ENCODE peak calls at places on chromosome 5, in nine cellular contexts. One of them, this sample, is unnamed.

GRCh38 chr5:109410389-109411174 is 808 bp upstream of the PJA2 start:
- DNase-seq in A549: peak
- DNase-seq in upper lobe of right lung: peak
- DNase-seq in ovary: peak
- DNase-seq in AG04450: no peak
- DNase-seq in OCI-LY7: peak
- DNase-seq in left ventricle myocardium inferior: peak
- DNase-seq in hepatocyte: peak
- DNase-seq in IMR-90: peak
- DNase-seq in this sample: peak

GRCh38 chr5:29351170-29351569 is 1842.3 kb upstream of the CDH6 start:
- DNase-seq in A549: no peak
- DNase-seq in upper lobe of right lung: no peak
- DNase-seq in ovary: no peak
- DNase-seq in AG04450: no peak
- DNase-seq in OCI-LY7: no peak
- DNase-seq in left ventricle myocardium inferior: no peak
- DNase-seq in hepatocyte: no peak
- DNase-seq in IMR-90: no peak
- DNase-seq in this sample: no peak

GRCh38 chr5:15420201-15420600 is 79.8 kb upstream of the FBXL7 start:
- DNase-seq in A549: no peak
- DNase-seq in upper lobe of right lung: no peak
- DNase-seq in ovary: peak
- DNase-seq in AG04450: no peak
- DNase-seq in OCI-LY7: no peak
- DNase-seq in left ventricle myocardium inferior: peak
- DNase-seq in hepatocyte: no peak
- DNase-seq in IMR-90: no peak
- DNase-seq in this sample: no peak

GRCh38 chr5:30650311-30650710 is 543.2 kb upstream of the CDH6 start:
- DNase-seq in A549: no peak
- DNase-seq in upper lobe of right lung: no peak
- DNase-seq in ovary: no peak
- DNase-seq in AG04450: no peak
- DNase-seq in OCI-LY7: no peak
- DNase-seq in left ventricle myocardium inferior: no peak
- DNase-seq in hepatocyte: no peak
- DNase-seq in IMR-90: no peak
- DNase-seq in this sample: no peak

GRCh38 chr5:51684794-51685355 is 301.6 kb downstream of the ISL1 start:
- DNase-seq in A549: no peak
- DNase-seq in upper lobe of right lung: no peak
- DNase-seq in ovary: no peak
- DNase-seq in AG04450: no peak
- DNase-seq in OCI-LY7: no peak
- DNase-seq in left ventricle myocardium inferior: no peak
- DNase-seq in hepatocyte: no peak
- DNase-seq in IMR-90: no peak
- DNase-seq in this sample: no peak

GRCh38 chr5:83742089-83742488 is 21.4 kb upstream of the HAPLN1 start:
- DNase-seq in A549: no peak
- DNase-seq in upper lobe of right lung: no peak
- DNase-seq in ovary: no peak
- DNase-seq in AG04450: no peak
- DNase-seq in OCI-LY7: no peak
- DNase-seq in left ventricle myocardium inferior: no peak
- DNase-seq in hepatocyte: no peak
- DNase-seq in IMR-90: no peak
- DNase-seq in this sample: no peak

GRCh38 chr5:6496207-6496584 is 47.5 kb downstream of the UBE2QL1 start:
- DNase-seq in A549: no peak
- DNase-seq in upper lobe of right lung: no peak
- DNase-seq in ovary: no peak
- DNase-seq in AG04450: no peak
- DNase-seq in OCI-LY7: no peak
- DNase-seq in left ventricle myocardium inferior: no peak
- DNase-seq in hepatocyte: no peak
- DNase-seq in IMR-90: no peak
- DNase-seq in this sample: no peak

GRCh38 chr5:78808380-78808779 is 159.8 kb upstream of the LHFPL2 start:
- DNase-seq in A549: no peak
- DNase-seq in upper lobe of right lung: no peak
- DNase-seq in ovary: no peak
- DNase-seq in AG04450: no peak
- DNase-seq in OCI-LY7: no peak
- DNase-seq in left ventricle myocardium inferior: peak
- DNase-seq in hepatocyte: no peak
- DNase-seq in IMR-90: no peak
- DNase-seq in this sample: no peak

GRCh38 chr5:1354491-1355033 is 9.7 kb upstream of the CLPTM1L start:
- DNase-seq in A549: no peak
- DNase-seq in upper lobe of right lung: no peak
- DNase-seq in ovary: no peak
- DNase-seq in AG04450: no peak
- DNase-seq in OCI-LY7: no peak
- DNase-seq in left ventricle myocardium inferior: no peak
- DNase-seq in hepatocyte: no peak
- DNase-seq in IMR-90: no peak
- DNase-seq in this sample: no peak

GRCh38 chr5:82628364-82628910 is 350.3 kb upstream of the RPS23 start:
- DNase-seq in A549: no peak
- DNase-seq in upper lobe of right lung: no peak
- DNase-seq in ovary: no peak
- DNase-seq in AG04450: no peak
- DNase-seq in OCI-LY7: no peak
- DNase-seq in left ventricle myocardium inferior: no peak
- DNase-seq in hepatocyte: no peak
- DNase-seq in IMR-90: no peak
- DNase-seq in this sample: no peak

GRCh38 chr5:175059687-175060194 is 335.4 kb downstream of the MSX2 start:
- DNase-seq in A549: peak
- DNase-seq in upper lobe of right lung: no peak
- DNase-seq in ovary: no peak
- DNase-seq in AG04450: peak
- DNase-seq in OCI-LY7: no peak
- DNase-seq in left ventricle myocardium inferior: peak
- DNase-seq in hepatocyte: peak
- DNase-seq in IMR-90: peak
- DNase-seq in this sample: no peak

GRCh38 chr5:81247441-81247972 is 14.4 kb downstream of the CKMT2 start:
- DNase-seq in A549: no peak
- DNase-seq in upper lobe of right lung: no peak
- DNase-seq in ovary: no peak
- DNase-seq in AG04450: peak
- DNase-seq in OCI-LY7: no peak
- DNase-seq in left ventricle myocardium inferior: no peak
- DNase-seq in hepatocyte: no peak
- DNase-seq in IMR-90: peak
- DNase-seq in this sample: no peak

GRCh38 chr5:145198871-145199270 is 636.3 kb downstream of the PRELID2 start:
- DNase-seq in A549: no peak
- DNase-seq in upper lobe of right lung: no peak
- DNase-seq in ovary: no peak
- DNase-seq in AG04450: no peak
- DNase-seq in OCI-LY7: no peak
- DNase-seq in left ventricle myocardium inferior: no peak
- DNase-seq in hepatocyte: no peak
- DNase-seq in IMR-90: peak
- DNase-seq in this sample: no peak

GRCh38 chr5:132839426-132840301 is 9.2 kb upstream of the SHROOM1 start:
- DNase-seq in A549: no peak
- DNase-seq in upper lobe of right lung: peak
- DNase-seq in ovary: no peak
- DNase-seq in AG04450: peak
- DNase-seq in OCI-LY7: no peak
- DNase-seq in left ventricle myocardium inferior: no peak
- DNase-seq in hepatocyte: peak
- DNase-seq in IMR-90: peak
- DNase-seq in this sample: no peak

GRCh38 chr5:90932052-90932699 is 373.6 kb downstream of the ADGRV1 start:
- DNase-seq in A549: peak
- DNase-seq in upper lobe of right lung: no peak
- DNase-seq in ovary: peak
- DNase-seq in AG04450: peak
- DNase-seq in OCI-LY7: peak
- DNase-seq in left ventricle myocardium inferior: no peak
- DNase-seq in hepatocyte: peak
- DNase-seq in IMR-90: peak
- DNase-seq in this sample: peak

GRCh38 chr5:161305601-161306000 is 240.9 kb downstream of the GABRB2 start:
- DNase-seq in A549: no peak
- DNase-seq in upper lobe of right lung: no peak
- DNase-seq in ovary: no peak
- DNase-seq in AG04450: no peak
- DNase-seq in OCI-LY7: no peak
- DNase-seq in left ventricle myocardium inferior: no peak
- DNase-seq in hepatocyte: no peak
- DNase-seq in IMR-90: no peak
- DNase-seq in this sample: no peak

GRCh38 chr5:171907731-171908343 is 98.6 kb downstream of the FBXW11 start:
- DNase-seq in A549: peak
- DNase-seq in upper lobe of right lung: no peak
- DNase-seq in ovary: peak
- DNase-seq in AG04450: peak
- DNase-seq in OCI-LY7: peak
- DNase-seq in left ventricle myocardium inferior: no peak
- DNase-seq in hepatocyte: peak
- DNase-seq in IMR-90: peak
- DNase-seq in this sample: peak

DNA sequence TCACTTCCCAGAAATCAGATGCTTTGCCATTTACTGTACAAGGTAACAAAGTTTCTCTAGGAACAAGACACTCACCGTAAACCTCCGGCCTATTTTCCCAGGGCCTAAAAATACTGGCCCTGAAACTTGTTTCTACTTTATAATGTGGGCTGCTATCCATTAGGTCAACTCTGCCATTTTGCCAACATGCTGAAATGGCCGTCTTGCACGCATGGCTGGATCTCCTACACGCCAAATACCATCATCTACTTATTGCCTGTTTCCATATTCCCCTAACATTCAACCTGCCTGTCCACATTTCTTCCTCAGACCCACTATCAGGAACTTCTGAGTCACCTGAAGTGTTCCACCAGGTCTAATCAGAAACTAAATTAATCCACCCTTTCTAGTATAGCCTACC is 4.7 kb downstream of the TBCA start:
- DNase-seq in A549: no peak
- DNase-seq in upper lobe of right lung: no peak
- DNase-seq in ovary: no peak
- DNase-seq in AG04450: no peak
- DNase-seq in OCI-LY7: no peak
- DNase-seq in left ventricle myocardium inferior: no peak
- DNase-seq in hepatocyte: no peak
- DNase-seq in IMR-90: no peak
- DNase-seq in this sample: no peak
- TF ChIP-seq CTCF in A549: no peak
- TF ChIP-seq CTCF in upper lobe of right lung: no peak
- TF ChIP-seq CTCF in ovary: no peak
- TF ChIP-seq CTCF in AG04450: no peak
- TF ChIP-seq CTCF in OCI-LY7: no peak
- TF ChIP-seq CTCF in left ventricle myocardium inferior: no peak
- TF ChIP-seq CTCF in hepatocyte: no peak
- TF ChIP-seq CTCF in IMR-90: no peak
- TF ChIP-seq CTCF in this sample: no peak

GRCh38 chr5:154849791-154850201 is 607 bp downstream of the FAXDC2 start:
- DNase-seq in A549: no peak
- DNase-seq in upper lobe of right lung: no peak
- DNase-seq in ovary: no peak
- DNase-seq in AG04450: no peak
- DNase-seq in OCI-LY7: no peak
- DNase-seq in left ventricle myocardium inferior: no peak
- DNase-seq in hepatocyte: peak
- DNase-seq in IMR-90: peak
- DNase-seq in this sample: no peak
- H3K4me3 ChIP-seq in A549: no peak
- H3K4me3 ChIP-seq in upper lobe of right lung: peak
- H3K4me3 ChIP-seq in ovary: peak
- H3K4me3 ChIP-seq in AG04450: peak
- H3K4me3 ChIP-seq in OCI-LY7: no peak
- H3K4me3 ChIP-seq in left ventricle myocardium inferior: peak
- H3K4me3 ChIP-seq in hepatocyte: peak
- H3K4me3 ChIP-seq in IMR-90: peak
- H3K4me3 ChIP-seq in this sample: no peak

GRCh38 chr5:169153405-169153804 is 147.5 kb downstream of the SLIT3 start:
- DNase-seq in A549: no peak
- DNase-seq in upper lobe of right lung: no peak
- DNase-seq in ovary: peak
- DNase-seq in AG04450: no peak
- DNase-seq in OCI-LY7: no peak
- DNase-seq in left ventricle myocardium inferior: no peak
- DNase-seq in hepatocyte: peak
- DNase-seq in IMR-90: no peak
- DNase-seq in this sample: no peak
- H3K27ac ChIP-seq in A549: peak
- H3K27ac ChIP-seq in upper lobe of right lung: no peak
- H3K27ac ChIP-seq in ovary: no peak
- H3K27ac ChIP-seq in AG04450: no peak
- H3K27ac ChIP-seq in OCI-LY7: no peak
- H3K27ac ChIP-seq in left ventricle myocardium inferior: no peak
- H3K27ac ChIP-seq in hepatocyte: peak
- H3K27ac ChIP-seq in IMR-90: no peak
- H3K27ac ChIP-seq in this sample: no peak

GRCh38 chr5:66596791-66597757 is 881 bp downstream of the MAST4 start:
- DNase-seq in A549: peak
- DNase-seq in upper lobe of right lung: peak
- DNase-seq in ovary: peak
- DNase-seq in AG04450: no peak
- DNase-seq in OCI-LY7: peak
- DNase-seq in left ventricle myocardium inferior: peak
- DNase-seq in hepatocyte: peak
- DNase-seq in IMR-90: no peak
- DNase-seq in this sample: peak
- TF ChIP-seq CTCF in A549: no peak
- TF ChIP-seq CTCF in upper lobe of right lung: no peak
- TF ChIP-seq CTCF in ovary: no peak
- TF ChIP-seq CTCF in AG04450: no peak
- TF ChIP-seq CTCF in OCI-LY7: no peak
- TF ChIP-seq CTCF in left ventricle myocardium inferior: no peak
- TF ChIP-seq CTCF in hepatocyte: no peak
- TF ChIP-seq CTCF in IMR-90: no peak
- TF ChIP-seq CTCF in this sample: peak

GRCh38 chr5:39422886-39423285 is 1.9 kb downstream of the DAB2 start:
- DNase-seq in A549: no peak
- DNase-seq in upper lobe of right lung: no peak
- DNase-seq in ovary: no peak
- DNase-seq in AG04450: no peak
- DNase-seq in OCI-LY7: no peak
- DNase-seq in left ventricle myocardium inferior: no peak
- DNase-seq in hepatocyte: no peak
- DNase-seq in IMR-90: no peak
- DNase-seq in this sample: no peak
- H3K4me3 ChIP-seq in A549: no peak
- H3K4me3 ChIP-seq in upper lobe of right lung: peak
- H3K4me3 ChIP-seq in ovary: no peak
- H3K4me3 ChIP-seq in AG04450: peak
- H3K4me3 ChIP-seq in OCI-LY7: no peak
- H3K4me3 ChIP-seq in left ventricle myocardium inferior: peak
- H3K4me3 ChIP-seq in hepatocyte: no peak
- H3K4me3 ChIP-seq in IMR-90: peak
- H3K4me3 ChIP-seq in this sample: no peak

This sample was measured in WERI-Rb-1.